ENCODE peak calls at places on chromosomes 1 and 21, in nine cellular contexts. T is transverse colon; U is kidney; X is COR-L47; D is stimulated activated CD4-positive, alpha-beta T cell treated with anti-CD3 and anti-CD28 coated beads, Interleukin-15, amount 100 ng/mL, for 24 hours; G is left lung; K is type B pancreatic cell; M is NCI-H345; N is KG1. H is an unnamed sample.

GRCh38 chr1:32116531-32116930 is 8.7 kb downstream of the KPNA6 start:
- DNase-seq in U (no peak), K (no peak), G (no peak), X (no peak), D (no peak), N (no peak), M (no peak), T (no peak), H (no peak)

GRCh38 chr1:79198841-79199240 is 192.3 kb upstream of the ADGRL4 start:
- DNase-seq in D (no peak), T (no peak), M (no peak), X (no peak), G (no peak), U (no peak), N (no peak), K (no peak), H (no peak)

GRCh38 chr1:174726167-174726879 is 273.4 kb upstream of the CACYBP start:
- DNase-seq in D (no peak), G (no peak), N (peak), M (no peak), U (no peak), T (no peak), X (no peak), K (no peak), H (no peak)

GRCh38 chr1:17588048-17588781 is 48.7 kb downstream of the ARHGEF10L start:
- DNase-seq in T (peak), M (no peak), U (peak), G (no peak), N (no peak), D (no peak), K (no peak), X (no peak), H (no peak)

GRCh38 chr1:43039228-43040055 is 80.8 kb upstream of the SLC2A1 start:
- DNase-seq in T (no peak), N (no peak), X (no peak), U (no peak), M (no peak), K (no peak), G (no peak), D (no peak), H (no peak)

GRCh38 chr1:83928396-83928795 is 70.5 kb downstream of the TTLL7 start:
- DNase-seq in X (no peak), M (no peak), T (no peak), G (no peak), K (no peak), N (no peak), D (no peak), U (no peak), H (no peak)

GRCh38 chr1:235820059-235820458 is 46.6 kb downstream of the LYST start:
- DNase-seq in M (no peak), X (no peak), U (no peak), T (no peak), N (no peak), D (no peak), G (no peak), K (no peak), H (no peak)

GRCh38 chr1:156504821-156505678 is 4.5 kb upstream of the MEF2D start:
- DNase-seq in X (peak), N (peak), T (peak), K (peak), M (peak), D (peak), G (peak), U (peak), H (peak)

GRCh38 chr1:94694234-94694915 is 125.8 kb upstream of the SLC44A3 start:
- DNase-seq in D (no peak), N (no peak), X (no peak), M (no peak), T (no peak), K (no peak), G (no peak), U (no peak), H (no peak)

GRCh38 chr1:43011020-43011419 is 52.4 kb upstream of the SLC2A1 start:
- DNase-seq in K (no peak), D (no peak), M (no peak), T (no peak), N (no peak), X (no peak), G (no peak), U (no peak), H (no peak)

GRCh38 chr21:29091032-29091431 is 17.6 kb upstream of the CCT8 start:
- DNase-seq in N (no peak), U (no peak), G (no peak), T (no peak), K (no peak), D (no peak), M (no peak), X (no peak), H (no peak)

GRCh38 chr1:223844962-223845809 is 561 bp downstream of the TP53BP2 start:
- DNase-seq in X (peak), U (peak), K (no peak), G (no peak), M (peak), D (peak), T (peak), N (no peak), H (no peak)

GRCh38 chr1:2119886-2120285 is 69.7 kb downstream of the PRKCZ start:
- DNase-seq in M (no peak), G (no peak), X (no peak), D (no peak), K (no peak), N (no peak), U (peak), T (no peak), H (no peak)

GRCh38 chr1:86137458-86137857 is 19.1 kb downstream of the COL24A1 start:
- DNase-seq in U (no peak), X (no peak), N (no peak), M (no peak), D (no peak), K (no peak), G (no peak), T (no peak), H (no peak)

H was measured in D721Med.